ENCODE peak calls at places on chromosomes 12 and 14, in four cellular contexts. W, Z, L and X are unnamed samples. For H3K4me1, the result is how much of the 10 kb centered on the place peaks cover.

GRCh38 chr12:125092872-125093680 is 27.8 kb downstream of the AACS start:
- DNase-seq in Z (no peak), W (peak), L (no peak), X (no peak)

GRCh38 chr14:76901171-76902055 is 75.2 kb downstream of the LRRC74A start:
- DNase-seq in Z (peak), W (peak), L (no peak), X (no peak)

GRCh38 chr14:52840916-52841315 is 49.5 kb upstream of the GNPNAT1 start:
- DNase-seq in W (peak), Z (peak), L (no peak), X (no peak)

GRCh38 chr12:116382456-116382902 is 105.0 kb upstream of the MED13L start:
- DNase-seq in Z (no peak), L (no peak), W (peak), X (no peak)

GRCh38 chr12:76588881-76589565 is 29.5 kb upstream of the OSBPL8 start:
- DNase-seq in W (peak), Z (no peak), L (no peak), X (no peak)

GRCh38 chr12:53326460-53327185 is 5.2 kb upstream of the AAAS start:
- DNase-seq in L (no peak), W (no peak), Z (no peak), X (no peak)

GRCh38 chr14:93059917-93060545 is 55.7 kb downstream of the ITPK1 start:
- DNase-seq in L (no peak), W (no peak), Z (no peak), X (peak)

GRCh38 chr12:79927772-79928474 is 7.0 kb downstream of the PPP1R12A start:
- DNase-seq in L (peak), Z (no peak), W (peak), X (peak)

GRCh38 chr12:68326720-68327119 is 5.4 kb downstream of the MDM1 start:
- DNase-seq in W (no peak), Z (no peak), L (no peak), X (no peak)

GRCh38 chr12:75236206-75236605 is 26.6 kb upstream of the KCNC2 start:
- DNase-seq in W (no peak), L (no peak), Z (no peak), X (no peak)

GRCh38 chr12:131137836-131138637 is 184.3 kb downstream of the ADGRD1 start:
- DNase-seq in W (no peak), Z (peak), L (no peak), X (no peak)

GRCh38 chr12:11015775-11016430 is 6.5 kb downstream of the TAS2R19 start:
- DNase-seq in Z (no peak), W (no peak), L (no peak), X (no peak)

GRCh38 chr14:74762917-74763802 is at the start of gene YLPM1:
- DNase-seq in W (peak), L (peak), Z (peak), X (peak)

GRCh38 chr14:74771409-74771808 is 8.3 kb downstream of the YLPM1 start:
- DNase-seq in L (no peak), W (no peak), Z (no peak), X (no peak)

GRCh38 chr14:74763803-74764531 is 851 bp downstream of the YLPM1 start:
- DNase-seq in Z (peak), L (no peak), W (peak), X (peak)

GRCh38 chr14:74765721-74766120 is 2.6 kb downstream of the YLPM1 start:
- DNase-seq in Z (no peak), L (no peak), W (no peak), X (no peak)
- H3K4me3 ChIP-seq in Z (no peak), L (no peak), W (peak), X (peak)

GRCh38 chr12:45944771-45945170 is 45.6 kb downstream of the SCAF11 start:
- DNase-seq in L (no peak), W (peak), Z (no peak), X (no peak)
- H3K4me1 ChIP-seq in L (under half), W (under half), Z (under half), X (under half)

GRCh38 chr12:88108021-88108420 is 33.9 kb downstream of the CEP290 start:
- DNase-seq in L (no peak), W (peak), Z (no peak), X (no peak)

GRCh38 chr12:88111074-88111652 is 30.7 kb downstream of the CEP290 start:
- DNase-seq in W (peak), Z (no peak), L (peak), X (peak)

GRCh38 chr12:88113871-88114270 is 28.0 kb downstream of the CEP290 start:
- DNase-seq in W (peak), Z (no peak), L (no peak), X (no peak)
- H3K4me3 ChIP-seq in W (no peak), Z (no peak), L (no peak), X (no peak)

GRCh38 chr14:81436296-81437138 is 36.4 kb upstream of the STON2 start:
- DNase-seq in W (peak), L (peak), Z (peak), X (peak)
- H3K4me1 ChIP-seq in W (under half), L (under half), Z (under half), X (under half)

GRCh38 chr14:81388236-81388801 is 11.8 kb downstream of the STON2 start:
- DNase-seq in W (no peak), Z (no peak), L (no peak), X (no peak)

GRCh38 chr14:81394739-81395138 is 5.4 kb downstream of the STON2 start:
- DNase-seq in L (no peak), Z (no peak), W (no peak), X (no peak)

GRCh38 chr14:81390706-81391105 is 9.4 kb downstream of the STON2 start:
- DNase-seq in L (peak), W (no peak), Z (no peak), X (no peak)

GRCh38 chr14:81392976-81393643 is 7.0 kb downstream of the STON2 start:
- DNase-seq in Z (no peak), L (no peak), W (no peak), X (no peak)

GRCh38 chr14:81392052-81392451 is 8.1 kb downstream of the STON2 start:
- DNase-seq in Z (no peak), L (no peak), W (no peak), X (no peak)
- H3K4me3 ChIP-seq in Z (no peak), L (no peak), W (no peak), X (no peak)

GRCh38 chr12:27550653-27550975 is 26.6 kb downstream of the PPFIBP1 start:
- DNase-seq in Z (no peak), L (no peak), W (no peak), X (no peak)
- H3K4me1 ChIP-seq in Z (half or more), L (under half), W (under half), X (under half)

GRCh38 chr12:82608706-82609105 is 78.0 kb upstream of the TMTC2 start:
- DNase-seq in W (peak), L (no peak), Z (no peak), X (no peak)
- H3K4me3 ChIP-seq in W (no peak), L (no peak), Z (no peak), X (no peak)

DNA sequence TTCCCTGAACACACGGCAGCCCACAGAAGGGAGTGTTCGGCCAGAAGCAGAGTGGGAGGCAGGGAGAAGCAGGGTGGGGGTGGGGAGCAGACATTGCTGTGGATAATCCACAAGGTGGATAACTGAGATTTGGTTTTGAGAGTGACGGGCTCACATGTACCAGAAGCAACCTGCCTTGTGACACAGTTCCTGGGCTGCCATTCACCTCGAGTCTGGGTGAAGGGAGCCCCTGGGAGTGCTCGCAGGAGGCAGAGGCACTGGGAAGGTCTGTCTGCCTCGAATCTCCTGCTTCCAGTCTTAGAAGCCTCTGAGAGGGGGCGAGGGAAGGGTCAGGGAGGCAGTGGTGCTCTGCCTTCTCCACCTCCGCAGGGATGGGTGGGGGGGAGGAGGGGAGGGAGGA is 24.6 kb downstream of the LRTM2 start:
- DNase-seq in Z (peak), W (no peak), L (no peak), X (no peak)
- H3K4me1 ChIP-seq in Z (under half), W (under half), L (under half), X (under half)

GRCh38 chr12:83823386-83824045 is 1089.1 kb downstream of the SLC6A15 start:
- DNase-seq in Z (no peak), W (no peak), L (peak), X (no peak)
- H3K4me3 ChIP-seq in Z (no peak), W (no peak), L (no peak), X (no peak)

GRCh38 chr14:100696590-100696989 is 30.1 kb upstream of the DLK1 start:
- DNase-seq in Z (no peak), L (no peak), W (no peak), X (no peak)

GRCh38 chr14:100693877-100694578 is 32.7 kb upstream of the DLK1 start:
- DNase-seq in Z (no peak), L (no peak), W (no peak), X (no peak)

GRCh38 chr14:100696017-100696416 is 30.7 kb upstream of the DLK1 start:
- DNase-seq in Z (no peak), L (no peak), W (no peak), X (no peak)

GRCh38 chr14:100695423-100695738 is 31.3 kb upstream of the DLK1 start:
- DNase-seq in L (no peak), W (no peak), Z (no peak), X (no peak)

GRCh38 chr14:100694579-100695422 is 31.9 kb upstream of the DLK1 start:
- DNase-seq in Z (no peak), L (no peak), W (no peak), X (no peak)
- H3K4me1 ChIP-seq in Z (under half), L (under half), W (under half), X (under half)